ENCODE peak calls at places on chromosomes 1 and 21, in seven cellular contexts. E is cardiac septum; I is right cardiac atrium; Z is activated naive CD4-positive, alpha-beta T cell treated with anti-CD3 and anti-CD28 coated beads for 36 hours; G is stimulated activated CD8-positive, alpha-beta memory T cell treated with anti-CD3 and anti-CD28 coated beads, Interleukin-4, amount 100 ng/mL, for 24 hours; H is germinal center; Q is breast epithelium. A is an unnamed sample.

GRCh38 chr1:12480748-12481362 is 137.2 kb downstream of the DHRS3 start:
- DNase-seq in H (peak), Q (no peak), I (no peak), Z (peak), G (no peak), E (no peak), A (no peak)

GRCh38 chr1:234647758-234648157 is 37.8 kb upstream of the IRF2BP2 start:
- DNase-seq in H (no peak), I (no peak), G (no peak), E (no peak), Q (peak), Z (no peak), A (no peak)

GRCh38 chr1:67741786-67742185 is 56.8 kb downstream of the GADD45A start:
- DNase-seq in Q (no peak), Z (no peak), E (no peak), G (no peak), H (no peak), I (no peak), A (no peak)

GRCh38 chr1:101567582-101568189 is 330.9 kb downstream of the S1PR1 start:
- DNase-seq in Z (peak), I (peak), Q (no peak), G (peak), E (no peak), H (peak), A (peak)

GRCh38 chr21:17988038-17988437 is 168.9 kb upstream of the C21orf91 start:
- DNase-seq in H (no peak), Q (no peak), G (no peak), I (no peak), Z (no peak), E (no peak), A (no peak)

GRCh38 chr21:44856131-44856530 is 17.4 kb downstream of the PTTG1IP start:
- DNase-seq in H (no peak), E (no peak), Z (no peak), G (no peak), Q (no peak), I (no peak), A (no peak)

GRCh38 chr1:54989968-54990810 is 8.5 kb upstream of the BSND start:
- DNase-seq in H (no peak), Q (no peak), G (no peak), I (peak), E (no peak), Z (no peak), A (no peak)

GRCh38 chr1:11176081-11176706 is 13.0 kb upstream of the ANGPTL7 start:
- DNase-seq in E (no peak), H (no peak), G (no peak), Q (no peak), I (peak), Z (no peak), A (no peak)

GRCh38 chr1:198788561-198789064 is 149.8 kb downstream of the PTPRC start:
- DNase-seq in H (peak), I (no peak), Q (no peak), E (no peak), G (no peak), Z (peak), A (peak)

GRCh38 chr1:48073773-48074172 is 76.6 kb upstream of the TRABD2B start:
- DNase-seq in I (no peak), H (no peak), Z (no peak), E (no peak), Q (no peak), G (no peak), A (no peak)

GRCh38 chr1:59856725-59857338 is 42.1 kb downstream of the HOOK1 start:
- DNase-seq in Q (no peak), I (no peak), E (no peak), Z (no peak), H (no peak), G (no peak), A (no peak)

GRCh38 chr1:227869851-227870305 is 54.4 kb downstream of the PRSS38 start:
- DNase-seq in G (no peak), Z (peak), Q (no peak), E (no peak), I (no peak), H (no peak), A (no peak)

GRCh38 chr1:25484096-25484495 is 53.4 kb downstream of the MACO1 start:
- DNase-seq in I (peak), Z (no peak), G (no peak), E (no peak), Q (peak), H (no peak), A (no peak)

GRCh38 chr1:236282159-236282716 is 480 bp upstream of the ERO1B start:
- DNase-seq in G (no peak), Z (peak), H (no peak), Q (peak), I (no peak), E (no peak), A (no peak)

GRCh38 chr1:35715568-35716002 is 3.1 kb downstream of the C1orf216 start:
- DNase-seq in G (peak), H (peak), Q (no peak), Z (peak), I (peak), E (peak), A (peak)

A was measured in neural crest cell.